ENCODE peak calls at places on chromosome 11, in ten cellular contexts. C is transverse colon, Z is Peyer's patch, J is prostate gland, Y is GM12891, L is sigmoid colon, P is adrenal gland, E is H54, N is body of pancreas, Q is tibial nerve. F is an unnamed sample.
A peak's percentile ranks its signal among the peaks of the same experiment; 100 is the strongest.

GRCh38 chr11:2933376-2934056 is 4.3 kb upstream of the PHLDA2 start:
- DNase-seq in C (peak; percentile 70), Z (no peak), J (no peak), Y (no peak), L (peak; percentile 81), P (peak; percentile 61), E (peak; percentile 92), N (peak; percentile 28), Q (no peak), F (no peak)

GRCh38 chr11:78417888-78418583 is 416 bp upstream of the GAB2 start:
- DNase-seq in C (peak; percentile 87), Z (peak; percentile 77), J (peak; percentile 67), Y (peak; percentile 67), L (peak; percentile 89), P (no peak), E (peak; percentile 83), N (peak; percentile 78), Q (peak; percentile 63), F (peak; percentile 77)

GRCh38 chr11:112499153-112499907 is 238.7 kb upstream of the PLET1 start:
- DNase-seq in C (no peak), Z (no peak), J (no peak), Y (no peak), L (no peak), P (no peak), E (no peak), N (no peak), Q (no peak), F (no peak)

GRCh38 chr11:131597875-131598274 is 227.5 kb downstream of the NTM start:
- DNase-seq in C (no peak), Z (no peak), J (no peak), Y (no peak), L (no peak), P (no peak), E (no peak), N (no peak), Q (no peak), F (no peak)

GRCh38 chr11:22800482-22800881 is 29.1 kb downstream of the SVIP start:
- DNase-seq in C (no peak), Z (no peak), J (no peak), Y (no peak), L (no peak), P (no peak), E (no peak), N (no peak), Q (no peak), F (no peak)

GRCh38 chr11:58958500-58958899 is 19.2 kb downstream of the GLYATL1 start:
- DNase-seq in C (peak; percentile 67), Z (peak; percentile 72), J (no peak), Y (peak; percentile 20), L (no peak), P (peak; percentile 17), E (no peak), N (peak; percentile 67), Q (peak; percentile 23), F (no peak)

GRCh38 chr11:19777342-19778102 is 64.9 kb downstream of the NAV2 start:
- DNase-seq in C (no peak), Z (no peak), J (no peak), Y (peak; percentile 46), L (no peak), P (peak; percentile 16), E (peak; percentile 42), N (peak; percentile 25), Q (no peak), F (no peak)

GRCh38 chr11:27698872-27699241 is 1.4 kb downstream of the BDNF start:
- DNase-seq in C (peak; percentile 66), Z (peak; percentile 22), J (peak; percentile 60), Y (peak; percentile 59), L (peak; percentile 77), P (peak; percentile 81), E (peak; percentile 69), N (peak; percentile 77), Q (peak; percentile 57), F (peak; percentile 21)

GRCh38 chr11:72965672-72966071 is 151.5 kb downstream of the ATG16L2 start:
- DNase-seq in C (no peak), Z (no peak), J (no peak), Y (no peak), L (no peak), P (no peak), E (no peak), N (no peak), Q (no peak), F (no peak)

GRCh38 chr11:74023291-74023690 is 14.4 kb upstream of the UCP3 start:
- DNase-seq in C (no peak), Z (no peak), J (no peak), Y (no peak), L (no peak), P (no peak), E (no peak), N (no peak), Q (no peak), F (no peak)

GRCh38 chr11:96012086-96012824 is 88.3 kb upstream of the MTMR2 start:
- DNase-seq in C (peak; percentile 49), Z (peak; percentile 57), J (peak; percentile 42), Y (peak; percentile 33), L (peak; percentile 72), P (peak; percentile 26), E (no peak), N (no peak), Q (peak; percentile 27), F (peak; percentile 25)

GRCh38 chr11:78420796-78421209 is 3.2 kb upstream of the GAB2 start:
- DNase-seq in C (peak; percentile 66), Z (peak; percentile 89), J (no peak), Y (no peak), L (peak; percentile 80), P (peak; percentile 56), E (peak; percentile 37), N (no peak), Q (peak; percentile 34), F (peak; percentile 91)

GRCh38 chr11:79413258-79413657 is 27.6 kb downstream of the TENM4 start:
- DNase-seq in C (peak; percentile 57), Z (peak; percentile 34), J (no peak), Y (no peak), L (peak; percentile 95), P (peak; percentile 93), E (peak; percentile 72), N (peak; percentile 35), Q (peak; percentile 88), F (peak; percentile 90)

GRCh38 chr11:9852465-9852864 is 188.6 kb downstream of the SWAP70 start:
- DNase-seq in C (no peak), Z (no peak), J (no peak), Y (no peak), L (no peak), P (no peak), E (no peak), N (no peak), Q (no peak), F (no peak)

GRCh38 chr11:22640862-22641261 is 15.2 kb upstream of the FANCF start:
- DNase-seq in C (no peak), Z (no peak), J (no peak), Y (no peak), L (no peak), P (no peak), E (no peak), N (no peak), Q (no peak), F (no peak)

GRCh38 chr11:111749646-111750045 is 16.5 kb downstream of the PPP2R1B start:
- DNase-seq in C (no peak), Z (no peak), J (no peak), Y (no peak), L (no peak), P (no peak), E (no peak), N (no peak), Q (no peak), F (no peak)

DNA sequence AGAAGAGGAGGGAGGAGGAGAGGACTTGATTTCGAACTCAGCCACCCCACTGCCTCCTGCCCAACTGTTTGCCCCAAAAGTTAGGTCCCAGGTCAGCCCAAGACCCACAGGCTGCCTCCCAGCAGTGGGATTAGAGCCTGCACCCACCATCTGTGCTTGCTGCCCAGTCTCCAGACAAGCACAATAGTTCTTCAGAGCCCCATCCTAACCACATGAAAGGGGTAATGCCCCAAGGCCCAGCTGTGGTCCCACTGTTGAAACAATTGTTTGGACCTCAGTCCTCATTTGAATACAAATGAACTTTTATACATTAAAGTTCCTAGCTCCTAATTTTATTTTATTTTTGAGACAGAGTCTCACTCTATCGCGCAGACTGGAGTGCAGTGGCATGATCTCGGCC is 5.4 kb upstream of the VPS51 start:
- DNase-seq in C (no peak), Z (no peak), J (no peak), Y (no peak), L (no peak), P (no peak), E (no peak), N (no peak), Q (no peak), F (no peak)
- TF ChIP-seq POLR2A in C (no peak), Z (no peak), J (no peak), Y (no peak), L (no peak), P (no peak), E (no peak), N (no peak), Q (no peak), F (no peak)

DNA sequence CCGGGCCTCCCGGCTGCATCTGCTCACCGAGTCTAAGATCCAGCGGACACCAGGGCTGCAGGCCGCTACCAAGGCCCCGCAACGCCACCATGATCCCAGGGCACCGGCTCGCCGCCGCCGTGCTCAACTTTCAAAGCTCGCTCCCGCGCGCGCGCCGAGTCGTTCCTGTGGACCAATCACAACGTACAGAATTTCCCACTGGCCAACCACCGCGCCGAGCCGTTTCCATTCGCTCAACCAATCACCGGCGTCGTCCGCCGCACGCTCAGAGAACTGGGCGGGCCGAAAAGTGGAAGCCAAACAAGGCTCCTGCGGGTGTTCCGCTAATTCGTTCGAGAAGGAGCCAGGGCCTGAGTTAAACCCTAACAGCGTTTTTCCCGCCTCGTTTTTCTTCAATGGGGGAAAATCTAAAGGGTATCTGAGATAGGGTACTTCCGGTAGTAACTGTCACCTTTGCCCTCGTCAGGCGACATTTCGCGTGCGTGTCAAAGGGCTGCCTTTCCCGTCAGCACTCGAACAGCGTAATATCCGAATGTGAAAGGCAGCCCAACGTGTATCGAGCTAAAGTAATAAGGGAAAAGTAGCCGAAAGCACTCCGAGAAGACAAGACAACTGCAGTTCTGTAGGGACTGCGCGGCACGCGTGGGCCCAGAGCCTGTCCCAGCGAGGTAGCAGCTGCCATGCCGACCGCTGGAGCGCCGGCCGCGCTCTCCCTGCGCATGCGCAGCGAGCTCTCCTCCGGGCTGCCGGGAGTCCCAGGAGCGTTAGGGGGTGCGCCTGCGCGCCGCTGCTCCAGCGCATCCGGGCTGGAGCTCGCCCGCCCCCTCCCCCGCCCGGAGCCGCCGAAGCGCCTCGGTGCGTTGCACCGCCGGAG is at the start of the genes NCAPD3 and VPS26B:
- DNase-seq in C (peak; percentile 97), Z (peak; percentile 96), J (peak; percentile 97), Y (peak; percentile 91), L (peak; percentile 98), P (peak; percentile 97), E (peak; percentile 93), N (peak; percentile 97), Q (peak; percentile 96), F (peak; percentile 95)
- TF ChIP-seq POLR2A in C (peak; percentile 99), Z (peak; percentile 97), J (peak; percentile 86), Y (peak; percentile 85), L (peak; percentile 99), P (peak; percentile 93), E (peak; percentile 67), N (peak; percentile 99), Q (peak; percentile 99), F (peak; percentile 99)

GRCh38 chr11:65445604-65446445 is 23.2 kb downstream of the NEAT1 start:
- DNase-seq in C (no peak), Z (peak; percentile 16), J (no peak), Y (no peak), L (peak; percentile 76), P (peak; percentile 60), E (no peak), N (no peak), Q (no peak), F (peak; percentile 36)
- TF ChIP-seq POLR2A in C (no peak), Z (no peak), J (no peak), Y (no peak), L (no peak), P (no peak), E (no peak), N (peak; percentile 2), Q (no peak), F (no peak)

GRCh38 chr11:1499261-1499890 is 12.8 kb upstream of the MOB2 start:
- DNase-seq in C (no peak), Z (no peak), J (no peak), Y (no peak), L (no peak), P (no peak), E (no peak), N (no peak), Q (no peak), F (no peak)
- TF ChIP-seq POLR2A in C (no peak), Z (no peak), J (no peak), Y (no peak), L (no peak), P (no peak), E (no peak), N (no peak), Q (no peak), F (no peak)